ENCODE peak calls at places on chromosomes 2 and 18, in seven cellular contexts. B, W, D, I, Q, Y and C are unnamed samples.

GRCh38 chr18:41436772-41437171 is 518.3 kb upstream of the PIK3C3 start:
- DNase-seq in B (no peak), W (no peak), D (no peak), I (no peak), Q (no peak), Y (no peak), C (no peak)

GRCh38 chr2:232214053-232214452 is 164.5 kb upstream of the ALPP start:
- DNase-seq in B (no peak), W (no peak), D (no peak), I (no peak), Q (peak; percentile 86), Y (no peak), C (no peak)

GRCh38 chr2:181457741-181458425 is 697 bp downstream of the ITGA4 start:
- DNase-seq in B (peak; percentile 42), W (peak; percentile 61), D (no peak), I (peak; percentile 42), Q (peak; percentile 53), Y (peak; percentile 81), C (peak; percentile 21)

GRCh38 chr18:68397241-68398035 is 317.5 kb downstream of the TMX3 start:
- DNase-seq in B (no peak), W (no peak), D (no peak), I (no peak), Q (peak; percentile 69), Y (no peak), C (no peak)

GRCh38 chr2:153386481-153386891 is 92.1 kb downstream of the RPRM start:
- DNase-seq in B (no peak), W (no peak), D (no peak), I (no peak), Q (peak; percentile 87), Y (no peak), C (no peak)

GRCh38 chr2:200426754-200427153 is 83.1 kb downstream of the KCTD18 start:
- DNase-seq in B (no peak), W (no peak), D (no peak), I (no peak), Q (no peak), Y (no peak), C (no peak)

GRCh38 chr2:211673054-211673628 is 865.5 kb downstream of the ERBB4 start:
- DNase-seq in B (no peak), W (no peak), D (no peak), I (no peak), Q (no peak), Y (no peak), C (no peak)

GRCh38 chr2:241925277-241925676 is 55.7 kb downstream of the RTP5 start:
- DNase-seq in B (no peak), W (no peak), D (no peak), I (no peak), Q (no peak), Y (no peak), C (no peak)

GRCh38 chr2:226705133-226705886 is 94.3 kb downstream of the IRS1 start:
- DNase-seq in B (no peak), W (no peak), D (no peak), I (no peak), Q (no peak), Y (no peak), C (no peak)

GRCh38 chr2:217326238-217327022 is 466.6 kb upstream of the TNP1 start:
- DNase-seq in B (no peak), W (no peak), D (no peak), I (no peak), Q (peak; percentile 29), Y (no peak), C (no peak)

GRCh38 chr2:200944467-200945394 is 18.7 kb downstream of the ORC2 start:
- DNase-seq in B (no peak), W (peak; percentile 60), D (peak; percentile 32), I (no peak), Q (peak; percentile 89), Y (peak; percentile 81), C (no peak)

GRCh38 chr18:9495465-9495864 is 20.2 kb downstream of the RALBP1 start:
- DNase-seq in B (no peak), W (no peak), D (no peak), I (no peak), Q (no peak), Y (no peak), C (no peak)

GRCh38 chr18:944440-944839 is 39.8 kb downstream of the ADCYAP1 start:
- DNase-seq in B (no peak), W (no peak), D (no peak), I (no peak), Q (peak; percentile 96), Y (no peak), C (no peak)

GRCh38 chr2:66789741-66790140 is 354.8 kb downstream of the MEIS1 start:
- DNase-seq in B (no peak), W (no peak), D (no peak), I (no peak), Q (peak; percentile 31), Y (no peak), C (no peak)

GRCh38 chr2:177072069-177072468 is 140.5 kb upstream of the HNRNPA3 start:
- DNase-seq in B (no peak), W (no peak), D (no peak), I (no peak), Q (peak; percentile 3), Y (no peak), C (no peak)

GRCh38 chr2:135563793-135564192 is 32.5 kb downstream of the R3HDM1 start:
- DNase-seq in B (no peak), W (no peak), D (no peak), I (no peak), Q (peak; percentile 61), Y (no peak), C (no peak)

GRCh38 chr2:10137053-10137843 is 14.7 kb downstream of the RRM2 start:
- DNase-seq in B (no peak), W (no peak), D (no peak), I (no peak), Q (no peak), Y (peak; percentile 28), C (no peak)

GRCh38 chr2:19860022-19860421 is 41.8 kb downstream of the TTC32 start:
- DNase-seq in B (no peak), W (no peak), D (no peak), I (no peak), Q (peak; percentile 11), Y (no peak), C (peak; percentile 28)

GRCh38 chr2:62292190-62292589 is 96.3 kb downstream of the B3GNT2 start:
- DNase-seq in B (no peak), W (peak; percentile 21), D (no peak), I (no peak), Q (peak; percentile 80), Y (no peak), C (no peak)

GRCh38 chr2:88698498-88699233 is 7.2 kb downstream of the RPIA start:
- DNase-seq in B (no peak), W (peak; percentile 74), D (no peak), I (no peak), Q (no peak), Y (peak; percentile 80), C (no peak)

GRCh38 chr2:25421289-25421688 is 79.6 kb upstream of the DNMT3A start:
- DNase-seq in B (no peak), W (no peak), D (no peak), I (no peak), Q (no peak), Y (no peak), C (no peak)

GRCh38 chr2:144509001-144509545 is 10.8 kb downstream of the ZEB2 start:
- DNase-seq in B (no peak), W (no peak), D (no peak), I (no peak), Q (no peak), Y (no peak), C (no peak)

GRCh38 chr18:79927597-79928562 is 23.6 kb downstream of the SLC66A2 start:
- DNase-seq in B (no peak), W (peak; percentile 5), D (no peak), I (no peak), Q (no peak), Y (peak; percentile 42), C (peak; percentile 49)

GRCh38 chr2:96514521-96514920 is 9.4 kb upstream of the NEURL3 start:
- DNase-seq in B (no peak), W (no peak), D (no peak), I (no peak), Q (no peak), Y (peak; percentile 35), C (no peak)

GRCh38 chr2:96511851-96512250 is 6.7 kb upstream of the NEURL3 start:
- DNase-seq in B (no peak), W (no peak), D (no peak), I (no peak), Q (no peak), Y (no peak), C (peak; percentile 21)

GRCh38 chr2:96510931-96511595 is 5.9 kb upstream of the NEURL3 start:
- DNase-seq in B (no peak), W (no peak), D (no peak), I (no peak), Q (no peak), Y (no peak), C (no peak)

GRCh38 chr2:96509847-96510230 is 4.7 kb upstream of the NEURL3 start:
- DNase-seq in B (no peak), W (no peak), D (no peak), I (no peak), Q (no peak), Y (no peak), C (no peak)

DNA sequence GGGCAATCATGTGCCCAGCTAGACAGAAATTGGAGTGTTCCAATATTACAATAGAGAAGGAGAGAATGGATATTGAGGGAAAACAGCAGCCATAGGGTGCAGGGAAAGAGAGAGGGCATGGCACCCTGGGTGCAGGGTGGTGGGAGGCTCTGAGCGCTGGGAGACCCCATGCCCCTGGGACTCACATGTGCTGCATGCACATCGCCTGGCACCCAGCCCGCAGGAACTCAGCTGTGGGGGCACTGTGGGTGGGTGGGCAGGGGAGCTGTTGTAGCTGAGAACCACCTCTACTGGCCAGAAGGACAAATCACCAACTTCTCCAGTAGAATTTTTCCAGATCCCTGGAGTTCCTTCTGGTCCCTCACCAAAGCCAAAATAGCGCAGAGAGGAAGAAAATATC is 7.2 kb upstream of the NEURL3 start:
- DNase-seq in B (no peak), W (no peak), D (no peak), I (no peak), Q (no peak), Y (no peak), C (peak; percentile 26)
- TF ChIP-seq CTCF in B (no peak), W (no peak), D (no peak), I (no peak), Q (no peak), Y (no peak), C (no peak)

DNA sequence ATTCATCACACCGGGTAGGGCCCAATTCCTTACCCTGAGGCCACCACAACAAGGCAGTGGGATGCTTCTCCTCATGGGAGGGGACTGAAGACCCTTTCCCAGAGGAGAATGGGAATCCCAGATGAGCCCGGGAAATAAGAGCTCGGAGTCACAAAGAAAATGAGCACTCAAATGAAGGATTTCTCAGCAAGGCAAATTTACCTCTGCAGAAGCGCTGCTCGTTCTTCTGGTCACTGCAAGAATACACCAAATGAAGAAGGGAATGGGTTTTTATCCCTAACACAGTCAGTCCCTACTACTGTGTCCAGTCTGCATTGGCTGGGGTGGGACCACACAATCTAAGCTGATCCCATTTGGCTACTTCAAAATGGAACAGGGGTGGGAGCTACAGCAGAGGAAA is 35.7 kb upstream of the TRAPPC8 start:
- DNase-seq in B (no peak), W (no peak), D (no peak), I (no peak), Q (no peak), Y (no peak), C (no peak)
- TF ChIP-seq CTCF in B (no peak), W (no peak), D (no peak), I (no peak), Q (no peak), Y (no peak), C (no peak)

GRCh38 chr18:49524349-49524748 is 37.3 kb upstream of the C18orf32 start:
- DNase-seq in B (no peak), W (no peak), D (no peak), I (no peak), Q (no peak), Y (no peak), C (no peak)
- TF ChIP-seq CTCF in B (no peak), W (no peak), D (no peak), I (no peak), Q (no peak), Y (no peak), C (no peak)

GRCh38 chr2:102425441-102426132 is 2.6 kb downstream of the IL18RAP start:
- DNase-seq in B (no peak), W (no peak), D (no peak), I (no peak), Q (no peak), Y (no peak), C (no peak)
- TF ChIP-seq CTCF in B (no peak), W (no peak), D (no peak), I (no peak), Q (no peak), Y (no peak), C (no peak)